ENCODE peak calls at places on chromosomes 12 and 14, in nine cellular contexts. J, Z, T, H, V, O, C, B and L are unnamed samples.

GRCh38 chr14:72559227-72559626 is 334.7 kb downstream of the DPF3 start:
- DNase-seq in O (no peak), V (no peak), T (no peak), J (no peak), H (no peak), Z (peak), C (no peak), B (no peak), L (no peak)

GRCh38 chr14:53192023-53192422 is 38.9 kb upstream of the DDHD1 start:
- DNase-seq in B (no peak), C (no peak), V (no peak), H (no peak), T (no peak), Z (no peak), O (no peak), J (no peak), L (no peak)

GRCh38 chr12:106954462-106955376 is 988 bp upstream of the TMEM263 start:
- DNase-seq in Z (no peak), H (no peak), O (no peak), B (no peak), T (no peak), J (peak), V (peak), C (peak), L (peak)

GRCh38 chr12:132527186-132527882 is 37.4 kb downstream of the FBRSL1 start:
- DNase-seq in C (no peak), T (no peak), H (no peak), O (no peak), B (no peak), V (no peak), J (no peak), Z (no peak), L (no peak)

GRCh38 chr14:30227436-30227835 is 299.8 kb upstream of the PRKD1 start:
- DNase-seq in Z (no peak), J (no peak), T (no peak), B (no peak), V (no peak), H (no peak), O (no peak), C (peak), L (no peak)

GRCh38 chr12:15526033-15526432 is 203.7 kb downstream of the PTPRO start:
- DNase-seq in V (no peak), J (no peak), T (no peak), Z (no peak), H (no peak), B (peak), C (no peak), O (no peak), L (no peak)

GRCh38 chr12:32273712-32274111 is 125.6 kb upstream of the FGD4 start:
- DNase-seq in H (no peak), V (no peak), C (no peak), B (peak), Z (no peak), J (peak), O (no peak), T (no peak), L (peak)

GRCh38 chr14:69316449-69317391 is 56.8 kb downstream of the GALNT16 start:
- DNase-seq in V (no peak), T (no peak), Z (peak), C (peak), O (peak), H (no peak), J (no peak), B (no peak), L (no peak)

GRCh38 chr14:53368714-53369191 is 215.6 kb upstream of the DDHD1 start:
- DNase-seq in H (no peak), V (no peak), T (peak), C (peak), J (no peak), Z (peak), O (peak), B (no peak), L (no peak)

GRCh38 chr14:99579903-99580570 is 24.0 kb downstream of the CCDC85C start:
- DNase-seq in T (no peak), V (no peak), B (no peak), Z (peak), J (no peak), O (peak), H (no peak), C (peak), L (no peak)

GRCh38 chr14:90850487-90850886 is 34.3 kb upstream of the TTC7B start:
- DNase-seq in T (peak), V (no peak), H (no peak), Z (peak), O (peak), B (no peak), C (peak), J (no peak), L (no peak)

GRCh38 chr12:25014961-25015360 is 66.1 kb upstream of the BCAT1 start:
- DNase-seq in H (no peak), T (no peak), B (no peak), C (no peak), V (no peak), O (no peak), J (no peak), Z (peak), L (no peak)

GRCh38 chr12:85626031-85626781 is 210.0 kb downstream of the RASSF9 start:
- DNase-seq in J (no peak), V (no peak), B (no peak), C (peak), T (peak), O (peak), Z (peak), H (no peak), L (no peak)

GRCh38 chr12:81245918-81246611 is 168.2 kb downstream of the ACSS3 start:
- DNase-seq in H (no peak), Z (peak), C (no peak), J (no peak), O (no peak), T (no peak), V (no peak), B (no peak), L (no peak)

GRCh38 chr14:100872641-100873071 is 30.9 kb downstream of the RTL1 start:
- DNase-seq in V (no peak), Z (peak), C (no peak), H (no peak), J (no peak), O (no peak), T (no peak), B (no peak), L (no peak)

GRCh38 chr12:93060666-93061413 is 131.7 kb upstream of the EEA1 start:
- DNase-seq in H (no peak), B (peak), T (no peak), O (no peak), C (peak), Z (peak), J (no peak), V (no peak), L (no peak)

GRCh38 chr14:100858838-100859220 is 32.9 kb downstream of the MEG3 start:
- DNase-seq in Z (no peak), J (no peak), V (no peak), O (no peak), B (no peak), H (no peak), T (no peak), C (no peak), L (no peak)

GRCh38 chr12:2834581-2835491 is at the start of gene NRIP2:
- DNase-seq in V (no peak), B (no peak), Z (peak), C (peak), H (no peak), O (no peak), J (no peak), T (no peak), L (no peak)

GRCh38 chr12:28191018-28191595 is 851 bp downstream of the CCDC91 start:
- DNase-seq in O (peak), B (peak), Z (no peak), V (peak), J (peak), H (peak), T (no peak), C (no peak), L (no peak)

GRCh38 chr12:104603545-104603973 is 146.8 kb downstream of the CHST11 start:
- DNase-seq in H (no peak), J (no peak), B (no peak), Z (no peak), C (no peak), T (peak), V (no peak), O (peak), L (no peak)

GRCh38 chr12:101759396-101760047 is 20.3 kb upstream of the SYCP3 start:
- DNase-seq in H (no peak), B (peak), T (no peak), V (no peak), Z (peak), J (peak), O (peak), C (peak), L (no peak)

GRCh38 chr12:106045251-106045674 is 93.5 kb downstream of the NUAK1 start:
- DNase-seq in J (no peak), B (no peak), T (no peak), H (no peak), O (no peak), C (no peak), Z (no peak), V (no peak), L (no peak)

GRCh38 chr14:23101213-23101970 is 3.4 kb downstream of the CIROP start:
- DNase-seq in O (no peak), B (no peak), T (no peak), V (no peak), J (no peak), H (no peak), Z (no peak), C (no peak), L (no peak)

GRCh38 chr12:110590806-110591326 is 7.7 kb upstream of the PPTC7 start:
- DNase-seq in O (no peak), H (no peak), C (peak), J (no peak), V (no peak), B (peak), Z (peak), T (no peak), L (no peak)

GRCh38 chr14:72863216-72864006 is 30.5 kb downstream of the DPF3 start:
- DNase-seq in V (no peak), B (peak), H (no peak), O (no peak), Z (no peak), T (no peak), C (no peak), J (no peak), L (no peak)

GRCh38 chr12:4270670-4271432 is 2.7 kb upstream of the CCND2 start:
- DNase-seq in B (peak), O (no peak), Z (no peak), H (no peak), J (peak), T (no peak), V (peak), C (peak), L (peak)

GRCh38 chr14:69005432-69006148 is 26.5 kb upstream of the ACTN1 start:
- DNase-seq in H (no peak), T (peak), C (peak), V (no peak), O (peak), B (no peak), J (no peak), Z (peak), L (no peak)

GRCh38 chr14:35404496-35405303 is at the start of gene NFKBIA:
- DNase-seq in J (peak), H (peak), B (peak), C (peak), V (peak), T (no peak), O (peak), Z (peak), L (peak)

GRCh38 chr12:30942936-30943335 is 16.4 kb downstream of the TSPAN11 start:
- DNase-seq in J (no peak), C (no peak), O (no peak), Z (no peak), H (no peak), T (no peak), V (no peak), B (no peak), L (no peak)